ENCODE peak calls at places on chromosome 21, in ten cellular contexts. N is CD8-positive, alpha-beta T cell; G is mesendoderm; X is OCI-LY7; S is heart left ventricle; M is GM23248; L is left ventricle myocardium inferior; R is body of pancreas; W is hepatocyte; D is IMR-90. J is an unnamed sample.

GRCh38 chr21:35840197-35840799 is 220.0 kb downstream of the SETD4 start:
- DNase-seq in N (no peak), G (peak; percentile 71), X (peak; percentile 76), S (peak; percentile 64), M (peak; percentile 83), L (no peak), R (peak; percentile 86), W (peak; percentile 85), D (peak; percentile 91), J (no peak)

GRCh38 chr21:33478858-33479678 is 706 bp downstream of the TMEM50B start:
- DNase-seq in N (peak; percentile 6), G (peak; percentile 44), X (peak; percentile 59), S (peak; percentile 45), M (peak; percentile 75), L (no peak), R (peak; percentile 46), W (peak; percentile 65), D (peak; percentile 17), J (peak; percentile 87)

GRCh38 chr21:35371217-35371616 is 322.1 kb upstream of the RUNX1 start:
- DNase-seq in N (no peak), G (no peak), X (no peak), S (no peak), M (no peak), L (no peak), R (no peak), W (no peak), D (no peak), J (no peak)

GRCh38 chr21:43609501-43610340 is 49.6 kb downstream of the HSF2BP start:
- DNase-seq in N (no peak), G (no peak), X (no peak), S (no peak), M (no peak), L (no peak), R (peak; percentile 65), W (peak; percentile 68), D (peak; percentile 88), J (no peak)

GRCh38 chr21:30044447-30045064 is 104.8 kb upstream of the GRIK1 start:
- DNase-seq in N (no peak), G (peak; percentile 18), X (peak; percentile 25), S (no peak), M (peak; percentile 28), L (no peak), R (peak; percentile 13), W (peak; percentile 50), D (peak; percentile 7), J (no peak)

GRCh38 chr21:38804617-38805281 is 980 bp upstream of the ETS2 start:
- DNase-seq in N (no peak), G (no peak), X (no peak), S (peak; percentile 89), M (peak; percentile 82), L (peak; percentile 79), R (peak; percentile 81), W (peak; percentile 88), D (peak; percentile 54), J (peak; percentile 91)

GRCh38 chr21:29007135-29007534 is 12.0 kb downstream of the RWDD2B start:
- DNase-seq in N (no peak), G (no peak), X (no peak), S (no peak), M (no peak), L (no peak), R (no peak), W (no peak), D (no peak), J (no peak)

GRCh38 chr21:26366781-26367180 is 196.2 kb upstream of the APP start:
- DNase-seq in N (no peak), G (no peak), X (no peak), S (no peak), M (peak; percentile 70), L (no peak), R (no peak), W (no peak), D (no peak), J (no peak)

GRCh38 chr21:25283720-25284119 is 323.6 kb downstream of the MRPL39 start:
- DNase-seq in N (no peak), G (peak; percentile 77), X (peak; percentile 1), S (no peak), M (peak; percentile 68), L (no peak), R (no peak), W (peak; percentile 54), D (peak; percentile 56), J (no peak)

GRCh38 chr21:20999567-21000169 is 1.5 kb downstream of the NCAM2 start:
- DNase-seq in N (no peak), G (peak; percentile 52), X (peak; percentile 15), S (no peak), M (peak; percentile 50), L (no peak), R (peak; percentile 29), W (peak; percentile 58), D (peak; percentile 49), J (no peak)

DNA sequence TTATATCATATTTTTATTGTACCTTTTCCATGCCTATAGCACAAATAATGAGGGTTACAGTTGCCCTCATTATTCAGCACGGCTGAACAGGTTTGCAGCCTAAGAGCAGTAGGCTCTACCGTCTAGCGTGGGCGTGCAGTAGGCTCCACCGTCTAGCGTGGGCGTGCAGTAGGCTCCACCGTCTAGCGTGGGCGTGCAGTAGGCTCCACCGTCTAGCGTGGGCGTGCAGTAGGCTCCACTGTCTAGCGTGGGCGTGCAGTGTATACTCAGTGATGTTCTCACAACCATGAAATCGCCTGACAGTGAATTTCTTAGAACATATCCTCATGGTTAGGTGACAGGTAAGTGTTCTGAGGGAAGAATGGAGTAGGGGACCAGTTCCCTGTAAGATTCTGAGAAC is 84.9 kb downstream of the DYRK1A start:
- DNase-seq in N (no peak), G (no peak), X (no peak), S (no peak), M (no peak), L (no peak), R (no peak), W (no peak), D (no peak), J (no peak)
- H3K27ac ChIP-seq in N (no peak overlapping the region), G (no peak overlapping the region), X (no peak overlapping the region), S (no peak overlapping the region), M (peak overlapping the region; percentile 59), L (peak overlapping the region; percentile 71), R (no peak overlapping the region), W (no peak overlapping the region), D (no peak overlapping the region), J (no peak overlapping the region)

GRCh38 chr21:45029298-45029967 is 44.9 kb upstream of the ADARB1 start:
- DNase-seq in N (no peak), G (peak; percentile 77), X (no peak), S (peak; percentile 65), M (peak; percentile 46), L (peak; percentile 60), R (no peak), W (peak; percentile 55), D (no peak), J (peak; percentile 72)

GRCh38 chr21:45031231-45032191 is 42.9 kb upstream of the ADARB1 start:
- DNase-seq in N (no peak), G (no peak), X (no peak), S (no peak), M (no peak), L (no peak), R (no peak), W (peak; percentile 9), D (no peak), J (no peak)

GRCh38 chr21:45030637-45031218 is 43.7 kb upstream of the ADARB1 start:
- DNase-seq in N (no peak), G (no peak), X (no peak), S (no peak), M (peak; percentile 82), L (no peak), R (no peak), W (peak; percentile 7), D (no peak), J (no peak)

GRCh38 chr21:45032332-45032731 is 42.0 kb upstream of the ADARB1 start:
- DNase-seq in N (no peak), G (no peak), X (no peak), S (no peak), M (no peak), L (no peak), R (no peak), W (peak; percentile 7), D (no peak), J (no peak)

DNA sequence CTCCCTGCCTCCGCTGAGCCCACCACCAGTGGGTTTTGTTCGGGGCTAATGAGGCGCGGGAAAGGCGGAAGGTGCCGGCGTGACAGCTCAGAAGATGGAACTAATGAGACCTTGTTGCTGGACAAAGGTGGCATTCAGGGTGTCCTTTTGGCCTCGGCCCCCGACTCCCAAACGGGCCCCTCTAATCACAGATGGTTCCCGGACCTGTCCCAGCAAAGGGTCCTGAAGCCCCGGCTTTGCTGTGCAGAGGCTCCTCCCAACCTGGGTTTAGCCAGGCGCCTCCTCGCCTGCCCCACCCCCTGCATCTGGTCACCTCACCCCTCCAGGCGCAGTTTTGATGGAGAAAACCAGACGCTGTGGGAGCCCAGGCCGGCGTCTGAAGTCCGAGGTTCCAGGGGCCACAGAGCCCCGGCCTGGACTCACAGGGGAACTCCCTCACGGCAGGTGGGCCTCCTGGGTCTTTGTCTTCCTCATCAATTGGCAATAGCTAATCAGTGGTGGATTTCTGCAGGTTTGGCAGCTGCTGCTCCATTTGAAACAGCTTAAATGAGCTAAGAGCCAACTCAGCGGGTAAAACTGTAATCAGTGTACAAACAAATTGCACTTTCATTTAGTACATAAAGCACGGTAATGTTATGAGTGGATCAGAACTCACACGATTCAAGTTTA is 44.3 kb upstream of the ADARB1 start:
- DNase-seq in N (no peak), G (no peak), X (no peak), S (no peak), M (no peak), L (no peak), R (no peak), W (peak; percentile 3), D (no peak), J (no peak)
- H3K4me1 ChIP-seq in N (no peaks in the 10 kb centered on the region), G (peaks cover 5% of the 10 kb centered on the region), X (no peaks in the 10 kb centered on the region), S (peaks cover 8% of the 10 kb centered on the region), M (peaks cover 20% of the 10 kb centered on the region), L (peaks cover 58% of the 10 kb centered on the region), R (peaks cover 28% of the 10 kb centered on the region), W (peaks cover 40% of the 10 kb centered on the region), D (peaks cover 19% of the 10 kb centered on the region), J (peaks cover 43% of the 10 kb centered on the region)

DNA sequence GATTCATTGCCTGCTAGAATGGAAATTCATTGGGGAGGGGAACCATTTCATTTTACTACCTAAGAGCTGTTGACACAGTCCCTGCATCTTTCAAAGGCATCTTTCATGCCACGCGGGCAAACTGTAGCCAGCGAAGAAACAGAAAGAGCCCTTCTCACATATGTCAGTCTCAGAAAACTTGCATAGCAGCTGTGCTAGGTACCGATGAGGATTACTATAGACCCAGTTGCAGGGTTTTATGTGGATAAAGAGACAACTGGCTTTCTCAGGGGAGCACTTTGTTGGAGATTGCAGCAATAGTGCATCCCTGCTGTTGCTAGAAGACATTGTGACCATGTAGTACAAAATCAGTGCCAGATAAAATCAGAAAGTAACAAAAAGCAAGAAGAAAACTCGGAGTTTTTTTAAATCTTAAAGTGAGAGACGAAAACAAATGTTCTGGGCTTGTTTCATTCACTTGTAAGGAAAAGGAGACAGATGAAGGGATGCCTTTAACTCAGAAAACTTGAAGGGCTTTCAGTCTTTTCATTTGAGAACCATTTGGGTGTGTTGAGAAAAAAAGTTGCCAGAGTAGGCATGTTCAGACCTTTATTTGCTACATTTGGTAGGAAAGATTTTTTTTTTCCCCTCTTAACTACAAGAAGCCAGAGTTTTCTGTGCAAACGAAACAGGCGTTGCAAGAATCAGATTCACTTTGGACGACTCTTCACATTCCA is 804.1 kb downstream of the USP25 start:
- DNase-seq in N (no peak), G (no peak), X (no peak), S (no peak), M (peak; percentile 60), L (no peak), R (no peak), W (no peak), D (no peak), J (no peak)
- H3K4me3 ChIP-seq in N (no peak overlapping the region), G (no peak overlapping the region), X (no peak overlapping the region), S (peak overlapping the region; percentile 56), M (peak overlapping the region; percentile 74), L (peak overlapping the region; percentile 64), R (peak overlapping the region; percentile 5), W (no peak overlapping the region), D (no peak overlapping the region), J (no peak overlapping the region)

GRCh38 chr21:46035809-46036695 is 54.5 kb downstream of the COL6A1 start:
- DNase-seq in N (no peak), G (no peak), X (no peak), S (peak; percentile 86), M (peak; percentile 89), L (peak; percentile 71), R (peak; percentile 29), W (peak; percentile 53), D (peak; percentile 95), J (no peak)
- H3K27ac ChIP-seq in N (no peak overlapping the region), G (no peak overlapping the region), X (no peak overlapping the region), S (peak overlapping the region; percentile 67), M (peak overlapping the region; percentile 50), L (peak overlapping the region; percentile 82), R (no peak overlapping the region), W (peak overlapping the region; percentile 78), D (peak overlapping the region; percentile 82), J (peak overlapping the region; percentile 78)